ENCODE peak calls at places on chromosome 17, in four cellular contexts. One of them, this sample, is unnamed.

GRCh38 chr17:76793775-76794174 is 55.9 kb downstream of the MFSD11 start:
- DNase-seq in IMR-90: peak
- DNase-seq in A549: peak
- DNase-seq in K562: peak
- DNase-seq in this sample: no peak

GRCh38 chr17:40686192-40686591 is 17.4 kb downstream of the KRT24 start:
- DNase-seq in IMR-90: no peak
- DNase-seq in A549: no peak
- DNase-seq in K562: no peak
- DNase-seq in this sample: no peak

GRCh38 chr17:83099570-83100181 is 20.3 kb downstream of the METRNL start:
- DNase-seq in IMR-90: no peak
- DNase-seq in A549: no peak
- DNase-seq in K562: no peak
- DNase-seq in this sample: no peak

GRCh38 chr17:47693667-47694017 is 319 bp upstream of the TBKBP1 start:
- DNase-seq in IMR-90: no peak
- DNase-seq in A549: no peak
- DNase-seq in K562: peak
- DNase-seq in this sample: no peak

GRCh38 chr17:72296456-72296855 is 175.6 kb downstream of the SOX9 start:
- DNase-seq in IMR-90: peak
- DNase-seq in A549: no peak
- DNase-seq in K562: no peak
- DNase-seq in this sample: no peak

GRCh38 chr17:31593806-31594205 is 202.3 kb downstream of the RAB11FIP4 start:
- DNase-seq in IMR-90: peak
- DNase-seq in A549: no peak
- DNase-seq in K562: no peak
- DNase-seq in this sample: no peak

GRCh38 chr17:78990349-78991016 is 10.8 kb upstream of the LGALS3BP start:
- DNase-seq in IMR-90: no peak
- DNase-seq in A549: no peak
- DNase-seq in K562: no peak
- DNase-seq in this sample: no peak

GRCh38 chr17:17376362-17376761 is 73.2 kb downstream of the NT5M start:
- DNase-seq in IMR-90: peak
- DNase-seq in A549: no peak
- DNase-seq in K562: no peak
- DNase-seq in this sample: no peak

GRCh38 chr17:66420961-66421371 is 118.6 kb downstream of the PRKCA start:
- DNase-seq in IMR-90: peak
- DNase-seq in A549: peak
- DNase-seq in K562: no peak
- DNase-seq in this sample: no peak

GRCh38 chr17:38329284-38329683 is 14.5 kb downstream of the GPR179 start:
- DNase-seq in IMR-90: no peak
- DNase-seq in A549: no peak
- DNase-seq in K562: no peak
- DNase-seq in this sample: no peak

GRCh38 chr17:43175213-43176118 is 4.5 kb downstream of the NBR1 start:
- DNase-seq in IMR-90: peak
- DNase-seq in A549: no peak
- DNase-seq in K562: no peak
- DNase-seq in this sample: no peak

GRCh38 chr17:4719146-4719545 is 8.7 kb downstream of the ARRB2 start:
- DNase-seq in IMR-90: no peak
- DNase-seq in A549: no peak
- DNase-seq in K562: no peak
- DNase-seq in this sample: no peak

GRCh38 chr17:49573510-49574282 is 2.0 kb upstream of the NXPH3 start:
- DNase-seq in IMR-90: no peak
- DNase-seq in A549: no peak
- DNase-seq in K562: no peak
- DNase-seq in this sample: no peak

GRCh38 chr17:58415371-58416055 is 1.8 kb downstream of the RNF43 start:
- DNase-seq in IMR-90: no peak
- DNase-seq in A549: no peak
- DNase-seq in K562: no peak
- DNase-seq in this sample: no peak

GRCh38 chr17:76515291-76515949 is 14.2 kb upstream of the RHBDF2 start:
- DNase-seq in IMR-90: peak
- DNase-seq in A549: no peak
- DNase-seq in K562: no peak
- DNase-seq in this sample: peak

GRCh38 chr17:50107790-50108414 is 12.8 kb downstream of the PDK2 start:
- DNase-seq in IMR-90: peak
- DNase-seq in A549: no peak
- DNase-seq in K562: no peak
- DNase-seq in this sample: no peak

GRCh38 chr17:35896011-35896587 is 15.9 kb upstream of the CCL5 start:
- DNase-seq in IMR-90: no peak
- DNase-seq in A549: no peak
- DNase-seq in K562: no peak
- DNase-seq in this sample: no peak

GRCh38 chr17:5325851-5326250 is 43.8 kb downstream of the RABEP1 start:
- DNase-seq in IMR-90: no peak
- DNase-seq in A549: no peak
- DNase-seq in K562: no peak
- DNase-seq in this sample: no peak

GRCh38 chr17:804541-805435 is 22.6 kb downstream of the MRM3 start:
- DNase-seq in IMR-90: no peak
- DNase-seq in A549: no peak
- DNase-seq in K562: no peak
- DNase-seq in this sample: no peak

GRCh38 chr17:77378318-77379064 is 237.7 kb downstream of the SEC14L1 start:
- DNase-seq in IMR-90: no peak
- DNase-seq in A549: no peak
- DNase-seq in K562: no peak
- DNase-seq in this sample: no peak

GRCh38 chr17:49783051-49783715 is 5.3 kb upstream of the KAT7 start:
- DNase-seq in IMR-90: no peak
- DNase-seq in A549: no peak
- DNase-seq in K562: no peak
- DNase-seq in this sample: no peak

GRCh38 chr17:17236295-17237025 is 508 bp downstream of the FLCN start:
- DNase-seq in IMR-90: peak
- DNase-seq in A549: peak
- DNase-seq in K562: peak
- DNase-seq in this sample: no peak

GRCh38 chr17:61201211-61201610 is 198.4 kb upstream of the TBX2 start:
- DNase-seq in IMR-90: peak
- DNase-seq in A549: peak
- DNase-seq in K562: no peak
- DNase-seq in this sample: no peak

GRCh38 chr17:79800325-79801155 is 3.7 kb upstream of the CBX8 start:
- DNase-seq in IMR-90: peak
- DNase-seq in A549: no peak
- DNase-seq in K562: no peak
- DNase-seq in this sample: no peak

GRCh38 chr17:40436631-40437030 is 6.6 kb upstream of the IGFBP4 start:
- DNase-seq in IMR-90: no peak
- DNase-seq in A549: no peak
- DNase-seq in K562: no peak
- DNase-seq in this sample: no peak

GRCh38 chr17:38430316-38430715 is 2.1 kb downstream of the ARHGAP23 start:
- DNase-seq in IMR-90: peak
- DNase-seq in A549: no peak
- DNase-seq in K562: no peak
- DNase-seq in this sample: no peak

GRCh38 chr17:32720671-32721070 is 156.3 kb downstream of the MYO1D start:
- DNase-seq in IMR-90: no peak
- DNase-seq in A549: no peak
- DNase-seq in K562: no peak
- DNase-seq in this sample: no peak

GRCh38 chr17:32722733-32723132 is 154.2 kb downstream of the MYO1D start:
- DNase-seq in IMR-90: no peak
- DNase-seq in A549: no peak
- DNase-seq in K562: peak
- DNase-seq in this sample: no peak

GRCh38 chr17:32719702-32720101 is 157.2 kb downstream of the MYO1D start:
- DNase-seq in IMR-90: no peak
- DNase-seq in A549: no peak
- DNase-seq in K562: no peak
- DNase-seq in this sample: no peak

GRCh38 chr17:32725697-32726096 is 151.2 kb downstream of the MYO1D start:
- DNase-seq in IMR-90: no peak
- DNase-seq in A549: no peak
- DNase-seq in K562: no peak
- DNase-seq in this sample: no peak

DNA sequence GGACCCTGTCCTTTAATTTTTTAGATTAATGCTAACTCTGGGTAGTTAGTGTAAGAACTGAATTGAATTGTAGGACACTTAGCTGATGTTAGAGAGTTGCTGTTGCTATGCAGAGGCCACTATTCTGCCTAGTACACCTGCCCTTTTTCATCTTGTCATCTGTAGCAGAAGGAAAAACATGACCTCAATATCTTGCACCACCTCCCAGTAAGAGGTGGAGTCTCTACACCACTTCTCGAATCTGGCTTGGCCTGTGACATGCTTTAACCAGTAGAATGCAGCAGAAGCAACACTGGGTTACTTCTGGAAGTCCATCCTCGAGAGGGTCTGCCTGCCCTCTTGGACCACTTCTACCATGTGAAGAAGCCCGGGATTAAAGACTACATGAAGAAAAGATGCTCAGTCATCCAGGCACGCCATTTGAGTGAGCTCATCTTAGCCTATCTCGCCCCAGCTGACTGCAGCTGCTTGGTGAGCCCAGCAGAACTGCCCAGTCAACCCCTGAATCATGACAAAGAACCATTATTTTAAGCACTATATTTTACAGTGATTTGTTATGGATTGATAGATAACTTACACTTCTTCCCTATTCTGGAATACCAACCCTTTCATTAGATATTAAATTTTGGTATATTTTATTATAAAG is 153.5 kb downstream of the MYO1D start:
- DNase-seq in IMR-90: peak
- DNase-seq in A549: no peak
- DNase-seq in K562: peak
- DNase-seq in this sample: no peak
- TF ChIP-seq ELK1 in IMR-90: no peak
- TF ChIP-seq ELK1 in A549: no peak
- TF ChIP-seq ELK1 in K562: no peak
- TF ChIP-seq ELK1 in this sample: no peak

DNA sequence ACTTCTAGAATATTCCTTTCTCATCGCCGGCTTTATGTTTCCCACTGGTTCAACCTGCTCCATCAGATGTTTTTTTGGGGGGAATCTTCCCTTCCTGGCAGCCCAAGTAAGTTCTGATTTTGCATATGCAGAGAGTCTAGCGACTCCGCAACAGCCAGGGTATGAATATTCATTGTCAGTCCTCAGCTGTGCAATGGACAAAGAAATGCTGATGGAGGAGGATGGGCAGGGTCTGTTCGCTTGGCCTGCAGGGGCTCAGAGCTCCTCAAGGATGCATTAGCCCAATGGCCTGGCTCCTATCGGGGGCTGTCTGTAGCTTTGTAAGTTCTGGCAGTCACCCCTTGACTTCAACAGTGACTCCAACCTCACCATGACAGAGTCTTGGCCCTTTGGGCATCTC is 358.8 kb upstream of the CCL2 start:
- DNase-seq in IMR-90: no peak
- DNase-seq in A549: no peak
- DNase-seq in K562: no peak
- DNase-seq in this sample: no peak
- TF ChIP-seq ELK1 in IMR-90: no peak
- TF ChIP-seq ELK1 in A549: no peak
- TF ChIP-seq ELK1 in K562: no peak
- TF ChIP-seq ELK1 in this sample: no peak

GRCh38 chr17:6365187-6365943 is 69.6 kb downstream of the AIPL1 start:
- DNase-seq in IMR-90: peak
- DNase-seq in A549: peak
- DNase-seq in K562: no peak
- DNase-seq in this sample: no peak

GRCh38 chr17:6361733-6362132 is 73.2 kb downstream of the AIPL1 start:
- DNase-seq in IMR-90: no peak
- DNase-seq in A549: no peak
- DNase-seq in K562: no peak
- DNase-seq in this sample: no peak

GRCh38 chr17:6366144-6366755 is 68.7 kb downstream of the AIPL1 start:
- DNase-seq in IMR-90: peak
- DNase-seq in A549: no peak
- DNase-seq in K562: no peak
- DNase-seq in this sample: no peak
- TF ChIP-seq ELK1 in IMR-90: no peak
- TF ChIP-seq ELK1 in A549: no peak
- TF ChIP-seq ELK1 in K562: no peak
- TF ChIP-seq ELK1 in this sample: no peak

GRCh38 chr17:73801455-73802100 is 157.3 kb upstream of the SDK2 start:
- DNase-seq in IMR-90: no peak
- DNase-seq in A549: no peak
- DNase-seq in K562: no peak
- DNase-seq in this sample: no peak
- TF ChIP-seq ELK1 in IMR-90: no peak
- TF ChIP-seq ELK1 in A549: no peak
- TF ChIP-seq ELK1 in K562: no peak
- TF ChIP-seq ELK1 in this sample: no peak

GRCh38 chr17:70084476-70084875 is 9.5 kb downstream of the KCNJ16 start:
- DNase-seq in IMR-90: peak
- DNase-seq in A549: no peak
- DNase-seq in K562: no peak
- DNase-seq in this sample: no peak

GRCh38 chr17:70089513-70090148 is 14.6 kb downstream of the KCNJ16 start:
- DNase-seq in IMR-90: no peak
- DNase-seq in A549: no peak
- DNase-seq in K562: no peak
- DNase-seq in this sample: no peak

GRCh38 chr17:70081885-70082284 is 6.9 kb downstream of the KCNJ16 start:
- DNase-seq in IMR-90: no peak
- DNase-seq in A549: no peak
- DNase-seq in K562: no peak
- DNase-seq in this sample: no peak

GRCh38 chr17:70091005-70091568 is 16.1 kb downstream of the KCNJ16 start:
- DNase-seq in IMR-90: no peak
- DNase-seq in A549: no peak
- DNase-seq in K562: no peak
- DNase-seq in this sample: no peak

DNA sequence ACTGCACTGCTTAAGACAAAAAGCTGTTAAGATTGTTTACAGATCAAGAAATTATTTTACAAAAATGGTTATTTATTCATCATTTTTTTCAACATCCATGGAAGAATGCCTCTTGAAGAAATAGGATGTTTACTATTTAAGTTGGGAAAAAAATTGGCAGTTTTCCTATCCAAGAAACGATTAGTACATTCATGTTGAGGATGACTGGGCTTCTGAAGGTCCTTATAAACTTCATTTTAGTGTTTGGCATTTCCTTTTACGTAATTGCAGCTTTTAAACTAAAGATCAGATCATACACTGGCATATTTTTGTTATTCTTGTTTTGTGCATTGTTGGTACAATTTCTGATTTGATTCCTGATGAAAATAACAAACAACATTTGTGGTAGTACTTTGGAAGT is 11.4 kb downstream of the KCNJ16 start:
- DNase-seq in IMR-90: peak
- DNase-seq in A549: no peak
- DNase-seq in K562: no peak
- DNase-seq in this sample: no peak
- TF ChIP-seq ELK1 in IMR-90: no peak
- TF ChIP-seq ELK1 in A549: no peak
- TF ChIP-seq ELK1 in K562: no peak
- TF ChIP-seq ELK1 in this sample: no peak

GRCh38 chr17:41792835-41793748 is 6.6 kb upstream of the JUP start:
- DNase-seq in IMR-90: peak
- DNase-seq in A549: peak
- DNase-seq in K562: peak
- DNase-seq in this sample: no peak
- TF ChIP-seq ELK1 in IMR-90: no peak
- TF ChIP-seq ELK1 in A549: no peak
- TF ChIP-seq ELK1 in K562: no peak
- TF ChIP-seq ELK1 in this sample: no peak